ENCODE peak calls at places on chromosomes 5 and 9, in six cellular contexts. R, Q, N, I, F and B are unnamed samples.

GRCh38 chr9:92948632-92949031 is 1.3 kb downstream of the FGD3 start:
- DNase-seq in R (no peak), Q (no peak), N (peak; percentile 50), I (no peak), F (no peak), B (no peak)

GRCh38 chr5:125372694-125373621 is 626.5 kb upstream of the ZNF608 start:
- DNase-seq in R (no peak), Q (peak; percentile 7), N (no peak), I (peak; percentile 62), F (no peak), B (no peak)

GRCh38 chr5:134138416-134139376 is 24.2 kb downstream of the TCF7 start:
- DNase-seq in R (no peak), Q (no peak), N (no peak), I (no peak), F (peak; percentile 46), B (no peak)

GRCh38 chr9:86637515-86637914 is 283.3 kb upstream of the TUT7 start:
- DNase-seq in R (no peak), Q (peak; percentile 52), N (peak; percentile 80), I (peak; percentile 77), F (peak; percentile 69), B (no peak)

GRCh38 chr9:14961372-14962068 is 51.3 kb upstream of the FREM1 start:
- DNase-seq in R (no peak), Q (peak; percentile 58), N (no peak), I (no peak), F (no peak), B (no peak)

GRCh38 chr9:87889882-87890252 is 7.2 kb downstream of the SPATA31E1 start:
- DNase-seq in R (no peak), Q (no peak), N (no peak), I (no peak), F (no peak), B (no peak)

GRCh38 chr5:79397080-79397479 is 116.9 kb downstream of the HOMER1 start:
- DNase-seq in R (no peak), Q (no peak), N (no peak), I (no peak), F (no peak), B (no peak)

GRCh38 chr9:124260769-124261603 is 3.2 kb downstream of the NEK6 start:
- DNase-seq in R (no peak), Q (peak; percentile 73), N (no peak), I (no peak), F (no peak), B (no peak)

GRCh38 chr5:59204114-59204897 is 621.4 kb downstream of the RAB3C start:
- DNase-seq in R (no peak), Q (no peak), N (no peak), I (no peak), F (no peak), B (no peak)

GRCh38 chr9:4137755-4138154 is 162.1 kb downstream of the GLIS3 start:
- DNase-seq in R (no peak), Q (no peak), N (no peak), I (no peak), F (no peak), B (no peak)

GRCh38 chr5:5882706-5883105 is 460.2 kb downstream of the ICE1 start:
- DNase-seq in R (no peak), Q (no peak), N (no peak), I (no peak), F (no peak), B (no peak)
- H3K9me3 ChIP-seq in R (no peaks in the 10 kb centered on the region), Q (no peaks in the 10 kb centered on the region), N (peaks cover 1% of the 10 kb centered on the region), I (no peaks in the 10 kb centered on the region), F (no peaks in the 10 kb centered on the region), B (no peaks in the 10 kb centered on the region)

GRCh38 chr9:8235489-8235888 is 435.9 kb upstream of the DMAC1 start:
- DNase-seq in R (no peak), Q (no peak), N (no peak), I (no peak), F (no peak), B (no peak)

DNA sequence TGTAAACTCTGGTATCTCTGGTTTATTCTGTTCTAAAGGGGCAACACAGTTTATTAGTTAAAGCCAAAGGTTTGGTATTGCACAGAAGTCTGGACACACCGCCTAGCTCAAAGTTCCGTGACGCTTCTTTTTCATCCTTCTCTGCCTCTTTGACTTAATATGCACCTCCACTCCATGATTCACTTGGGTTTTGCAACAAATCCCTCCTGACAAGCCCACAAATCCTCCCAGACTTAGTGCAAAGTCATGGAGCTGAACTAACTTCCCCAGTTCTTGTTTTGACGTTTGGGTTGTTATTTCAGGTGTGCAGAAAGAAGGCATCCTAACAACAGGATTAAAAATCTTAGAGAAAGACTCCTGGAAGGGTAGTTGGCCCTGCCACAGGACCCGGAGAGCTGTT is 441.6 kb upstream of the DMAC1 start:
- DNase-seq in R (no peak), Q (no peak), N (no peak), I (no peak), F (no peak), B (no peak)
- H3K9me3 ChIP-seq in R (no peaks in the 10 kb centered on the region), Q (no peaks in the 10 kb centered on the region), N (no peaks in the 10 kb centered on the region), I (no peaks in the 10 kb centered on the region), F (no peaks in the 10 kb centered on the region), B (no peaks in the 10 kb centered on the region)

DNA sequence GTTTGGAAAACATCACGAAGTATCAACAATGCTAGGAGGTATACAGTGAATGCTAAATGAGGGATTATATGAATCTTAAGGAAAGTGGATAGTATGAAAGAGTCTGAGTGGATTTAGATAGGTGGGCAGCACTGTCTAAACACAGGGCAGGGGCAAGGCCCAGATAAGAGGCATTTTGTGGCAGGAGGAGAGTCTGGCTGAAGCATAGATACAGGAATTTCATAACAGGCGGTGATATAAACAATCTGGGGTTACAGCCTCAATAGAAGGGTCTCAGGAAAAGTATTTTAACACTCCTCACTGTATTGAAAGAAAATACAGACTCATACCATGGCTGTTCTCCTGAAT is 96.9 kb downstream of the PLPP1 start:
- DNase-seq in R (no peak), Q (no peak), N (no peak), I (no peak), F (no peak), B (no peak)
- H3K9me3 ChIP-seq in R (no peaks in the 10 kb centered on the region), Q (no peaks in the 10 kb centered on the region), N (no peaks in the 10 kb centered on the region), I (peaks cover 15% of the 10 kb centered on the region), F (no peaks in the 10 kb centered on the region), B (no peaks in the 10 kb centered on the region)

DNA sequence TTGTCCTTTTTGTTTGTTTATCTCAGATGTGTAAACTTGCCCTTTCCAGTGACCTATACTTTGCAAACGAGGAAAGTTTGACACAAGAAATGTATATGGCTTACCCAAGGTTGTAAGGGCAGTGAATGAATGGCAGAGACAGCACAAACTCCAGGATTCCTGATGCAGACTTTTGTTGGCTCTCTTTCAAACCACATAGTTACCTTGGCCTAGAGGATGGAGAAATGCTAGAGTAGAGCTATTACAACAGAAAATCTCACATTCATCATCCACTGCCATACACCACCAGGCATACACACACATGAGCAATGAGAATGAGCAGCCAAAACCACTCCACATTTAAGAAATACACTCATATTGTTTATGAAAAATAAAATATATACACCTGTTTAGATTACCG is 387.0 kb downstream of the TLR4 start:
- DNase-seq in R (no peak), Q (no peak), N (no peak), I (no peak), F (no peak), B (no peak)
- H3K9me3 ChIP-seq in R (no peaks in the 10 kb centered on the region), Q (no peaks in the 10 kb centered on the region), N (no peaks in the 10 kb centered on the region), I (no peaks in the 10 kb centered on the region), F (no peaks in the 10 kb centered on the region), B (no peaks in the 10 kb centered on the region)